ENCODE peak calls at places on chromosomes 1 and 21, in eight cellular contexts. H is NCI-H2081; W is transverse colon; V is NT2/D1; Y is cerebellar nuclear complex; T is occipital lobe; A is stimulated activated effector memory CD8-positive, alpha-beta T cell treated with anti-CD3 and anti-CD28 coated beads, Interleukin-12 subunit alpha, Interleukin-12 subunit beta, amount 100 ng/mL, for 72 hours; X is posterior cingulate gyrus. O is an unnamed sample.

GRCh38 chr1:110390096-110390495 is 730 bp downstream of the SLC16A4 start:
- DNase-seq in V (no peak), Y (no peak), W (peak; percentile 17), X (no peak), T (no peak), A (no peak), H (no peak), O (peak; percentile 16)

GRCh38 chr1:113917400-113918082 is 11.6 kb upstream of the HIPK1 start:
- DNase-seq in Y (no peak), W (no peak), A (no peak), H (no peak), X (no peak), V (no peak), T (no peak), O (no peak)

GRCh38 chr1:193058529-193059281 is 455 bp downstream of the UCHL5 start:
- DNase-seq in T (no peak), X (peak; percentile 11), W (peak; percentile 54), H (peak; percentile 76), V (no peak), A (peak; percentile 85), Y (no peak), O (peak; percentile 46)

GRCh38 chr1:2119886-2120285 is 69.7 kb downstream of the PRKCZ start:
- DNase-seq in V (no peak), X (no peak), A (no peak), T (no peak), H (no peak), Y (no peak), W (no peak), O (no peak)

GRCh38 chr1:168360622-168361021 is 79.9 kb downstream of the TBX19 start:
- DNase-seq in V (no peak), X (no peak), W (no peak), T (no peak), A (no peak), Y (no peak), H (no peak), O (no peak)

GRCh38 chr1:244419004-244419403 is 32.7 kb downstream of the ADSS2 start:
- DNase-seq in Y (no peak), V (no peak), X (no peak), H (no peak), A (no peak), W (no peak), T (no peak), O (no peak)

GRCh38 chr21:33058468-33059318 is 11.2 kb upstream of the OLIG1 start:
- DNase-seq in X (no peak), T (peak; percentile 18), Y (peak; percentile 22), H (no peak), A (no peak), V (no peak), W (no peak), O (peak; percentile 51)

GRCh38 chr1:94247146-94248094 is 10.0 kb upstream of the ARHGAP29 start:
- DNase-seq in W (peak; percentile 79), A (no peak), T (no peak), X (no peak), V (no peak), H (peak; percentile 52), Y (no peak), O (peak; percentile 89)

GRCh38 chr1:152777510-152778137 is 2.7 kb downstream of the LCE1F start:
- DNase-seq in A (no peak), H (no peak), W (no peak), X (no peak), T (no peak), Y (no peak), V (peak; percentile 63), O (peak; percentile 13)

GRCh38 chr1:190170321-190170720 is 307.3 kb downstream of the BRINP3 start:
- DNase-seq in A (no peak), T (no peak), W (no peak), V (no peak), H (no peak), Y (no peak), X (no peak), O (no peak)

GRCh38 chr1:147812799-147813198 is 52.4 kb upstream of the GJA5 start:
- DNase-seq in V (no peak), X (no peak), Y (no peak), W (no peak), T (no peak), H (no peak), A (no peak), O (no peak)

GRCh38 chr1:163414778-163415177 is 93.0 kb downstream of the NUF2 start:
- DNase-seq in Y (no peak), A (no peak), T (no peak), X (no peak), V (no peak), H (no peak), W (no peak), O (no peak)

GRCh38 chr1:156246762-156247459 is 945 bp downstream of the PAQR6 start:
- DNase-seq in V (no peak), T (no peak), A (no peak), Y (no peak), H (no peak), W (no peak), X (no peak), O (peak; percentile 36)

GRCh38 chr1:83931658-83932253 is 67.2 kb downstream of the TTLL7 start:
- DNase-seq in X (no peak), W (no peak), A (no peak), Y (no peak), T (no peak), V (peak; percentile 36), H (peak; percentile 76), O (peak; percentile 14)

GRCh38 chr21:34944015-34944755 is 104.9 kb downstream of the RUNX1 start:
- DNase-seq in Y (no peak), X (no peak), H (no peak), W (no peak), V (no peak), A (no peak), T (no peak), O (no peak)

GRCh38 chr21:25878334-25878733 is 143.6 kb downstream of the GABPA start:
- DNase-seq in Y (no peak), V (no peak), A (no peak), H (no peak), T (no peak), X (no peak), W (no peak), O (no peak)

GRCh38 chr1:246724725-246725095 is 501 bp downstream of the SCCPDH start:
- DNase-seq in X (peak; percentile 22), Y (no peak), W (no peak), V (peak; percentile 13), H (peak; percentile 79), T (no peak), A (no peak), O (no peak)

GRCh38 chr1:109369167-109369746 is 28.5 kb downstream of the SORT1 start:
- DNase-seq in Y (no peak), A (no peak), V (no peak), H (no peak), X (no peak), T (no peak), W (no peak), O (peak; percentile 35)

GRCh38 chr1:117572546-117572945 is 33.3 kb upstream of the TENT5C start:
- DNase-seq in W (peak; percentile 69), T (no peak), X (no peak), Y (no peak), H (no peak), A (no peak), V (no peak), O (no peak)

GRCh38 chr21:27300770-27301169 is 333.9 kb upstream of the ADAMTS5 start:
- DNase-seq in Y (no peak), A (no peak), V (no peak), H (no peak), X (no peak), T (no peak), W (no peak), O (no peak)

GRCh38 chr1:22364764-22365163 is 86.9 kb upstream of the ZBTB40 start:
- DNase-seq in X (no peak), A (no peak), H (no peak), Y (no peak), T (no peak), V (no peak), W (no peak), O (no peak)

GRCh38 chr1:183877321-183877720 is 72.4 kb downstream of the RGL1 start:
- DNase-seq in H (no peak), V (no peak), W (peak; percentile 32), T (peak; percentile 33), A (no peak), X (peak; percentile 73), Y (no peak), O (peak; percentile 40)

GRCh38 chr1:41372600-41372993 is 11.4 kb downstream of the FOXO6 start:
- DNase-seq in W (no peak), A (no peak), V (no peak), H (no peak), X (no peak), Y (no peak), T (no peak), O (no peak)

GRCh38 chr1:243263824-243264223 is 8.0 kb downstream of the SDCCAG8 start:
- DNase-seq in A (no peak), X (no peak), W (no peak), Y (no peak), T (no peak), V (no peak), H (no peak), O (no peak)

GRCh38 chr1:203091761-203092330 is 6.0 kb upstream of the MYOG start:
- DNase-seq in W (no peak), H (no peak), Y (no peak), A (peak; percentile 30), T (no peak), V (no peak), X (no peak), O (no peak)

GRCh38 chr1:72284398-72285073 is 2.2 kb upstream of the NEGR1 start:
- DNase-seq in A (no peak), T (peak; percentile 30), Y (no peak), V (peak; percentile 59), X (peak; percentile 39), W (peak; percentile 19), H (peak; percentile 87), O (peak; percentile 45)

GRCh38 chr1:62299426-62300200 is 19.6 kb downstream of the KANK4 start:
- DNase-seq in W (peak; percentile 51), Y (no peak), T (peak; percentile 46), X (peak; percentile 42), H (peak; percentile 52), V (no peak), A (no peak), O (peak; percentile 85)

GRCh38 chr21:31218830-31219608 is 125.0 kb downstream of the TIAM1 start:
- DNase-seq in H (no peak), Y (no peak), T (no peak), X (no peak), W (peak; percentile 43), V (no peak), A (no peak), O (no peak)